ENCODE peak calls at places on chromosomes 11 and 22, in eight cellular contexts. G is T-helper 9 cell; R is activated T-helper 1 cell treated with Interleukin-2 at 50 U/mL for 16 hours; F is nephron progenitor cell; Z is neuronal stem cell; U is stimulated activated naive CD8-positive, alpha-beta T cell treated with anti-CD3 and anti-CD28 coated beads, Interleukin-15, Interleukin-2, amounts not matched to agents 100 U/mL and 50 U/mL, for 24 hours; K is GOT3; D is stimulated activated CD8-positive, alpha-beta memory T cell treated with anti-CD3 and anti-CD28 coated beads, Interleukin-7, amount 100 ng/mL, for 1 hour. Q is an unnamed sample.
A peak's percentile ranks its signal among the peaks of the same experiment; 100 is the strongest.

GRCh38 chr22:50257451-50258360 is 3.8 kb downstream of the MAPK12 start:
- DNase-seq in Z (no peak), F (peak; percentile 54), U (no peak), G (no peak), R (no peak), D (no peak), K (no peak), Q (no peak)

GRCh38 chr11:34809191-34810106 is 106.7 kb downstream of the APIP start:
- DNase-seq in R (no peak), U (no peak), F (no peak), G (no peak), K (no peak), Z (no peak), D (no peak), Q (no peak)

GRCh38 chr22:30667092-30667485 is 586 bp downstream of the DUSP18 start:
- DNase-seq in F (no peak), R (no peak), G (no peak), U (no peak), D (no peak), Z (no peak), K (no peak), Q (no peak)

GRCh38 chr11:101944896-101945295 is 28.6 kb upstream of the ANGPTL5 start:
- DNase-seq in G (no peak), F (no peak), Z (no peak), K (no peak), D (no peak), R (no peak), U (no peak), Q (no peak)

GRCh38 chr11:131658952-131659351 is 288.5 kb downstream of the NTM start:
- DNase-seq in F (no peak), D (no peak), R (no peak), Z (no peak), K (no peak), G (no peak), U (no peak), Q (no peak)

GRCh38 chr11:95898782-95899181 is 25.1 kb downstream of the MTMR2 start:
- DNase-seq in F (no peak), G (no peak), U (no peak), K (no peak), R (no peak), D (no peak), Z (no peak), Q (no peak)

GRCh38 chr11:124983674-124984511 is 29.9 kb downstream of the CCDC15 start:
- DNase-seq in K (no peak), R (no peak), D (no peak), G (no peak), U (no peak), Z (no peak), F (no peak), Q (no peak)

GRCh38 chr11:67271548-67272284 is 5.4 kb downstream of the GRK2 start:
- DNase-seq in Z (no peak), R (peak; percentile 34), F (no peak), G (peak; percentile 45), D (no peak), K (no peak), U (peak; percentile 81), Q (peak; percentile 55)

GRCh38 chr11:87493516-87493915 is 455.8 kb downstream of the TMEM135 start:
- DNase-seq in Z (no peak), D (no peak), R (no peak), G (no peak), F (no peak), K (no peak), U (no peak), Q (no peak)

GRCh38 chr11:128882451-128882850 is 8.7 kb upstream of the KCNJ5 start:
- DNase-seq in R (no peak), K (no peak), G (no peak), U (no peak), Z (no peak), F (no peak), D (no peak), Q (no peak)

GRCh38 chr11:130314184-130314748 is 451 bp downstream of the ZBTB44 start:
- DNase-seq in D (peak; percentile 29), F (peak; percentile 76), Z (no peak), G (peak; percentile 60), U (peak; percentile 73), K (no peak), R (peak; percentile 62), Q (peak; percentile 62)

GRCh38 chr22:19810381-19811141 is 44.1 kb downstream of the GNB1L start:
- DNase-seq in K (no peak), U (no peak), D (no peak), Z (no peak), R (no peak), F (no peak), G (no peak), Q (no peak)

GRCh38 chr11:7486731-7487130 is 1.4 kb downstream of the OLFML1 start:
- DNase-seq in G (no peak), D (no peak), K (no peak), Z (no peak), F (no peak), R (no peak), U (no peak), Q (no peak)

GRCh38 chr11:12539570-12539969 is 134.7 kb upstream of the TEAD1 start:
- DNase-seq in G (no peak), D (no peak), Z (no peak), R (no peak), U (no peak), F (no peak), K (no peak), Q (no peak)

GRCh38 chr11:60145677-60146076 is 37.2 kb downstream of the MS4A6A start:
- DNase-seq in R (no peak), Z (no peak), G (no peak), D (no peak), U (no peak), K (no peak), F (no peak), Q (no peak)

GRCh38 chr22:46499798-46500174 is 37.6 kb downstream of the CELSR1 start:
- DNase-seq in F (peak; percentile 41), U (no peak), D (no peak), K (no peak), G (no peak), Z (no peak), R (no peak), Q (no peak)

GRCh38 chr11:70296681-70297080 is 26.2 kb downstream of the PPFIA1 start:
- DNase-seq in R (no peak), D (no peak), F (no peak), Z (no peak), K (no peak), G (no peak), U (no peak), Q (no peak)

GRCh38 chr22:37636186-37636948 is 3.1 kb upstream of the SH3BP1 start:
- DNase-seq in Z (no peak), U (peak; percentile 48), D (no peak), F (no peak), K (no peak), G (no peak), R (no peak), Q (no peak)

GRCh38 chr11:26286472-26287066 is 45.4 kb upstream of the ANO3 start:
- DNase-seq in Z (peak; percentile 63), D (no peak), K (no peak), G (no peak), R (no peak), F (peak; percentile 49), U (no peak), Q (no peak)

GRCh38 chr11:75579841-75580240 is 17.8 kb downstream of the SERPINH1 start:
- DNase-seq in Z (no peak), K (no peak), F (no peak), U (no peak), R (no peak), D (no peak), G (no peak), Q (no peak)

GRCh38 chr11:126978911-126979310 is 21.7 kb downstream of the KIRREL3 start:
- DNase-seq in K (no peak), U (no peak), D (no peak), Z (no peak), F (no peak), R (no peak), G (no peak), Q (no peak)

GRCh38 chr11:446886-447285 is 3.2 kb upstream of the PTDSS2 start:
- DNase-seq in G (no peak), F (no peak), U (no peak), K (no peak), R (no peak), D (no peak), Z (no peak), Q (no peak)

GRCh38 chr11:6705905-6706535 is 22.9 kb upstream of the MRPL17 start:
- DNase-seq in F (peak; percentile 65), U (peak; percentile 53), D (no peak), K (no peak), Z (peak; percentile 41), G (peak; percentile 21), R (no peak), Q (no peak)

GRCh38 chr11:61551630-61552029 is 29.2 kb downstream of the SYT7 start:
- DNase-seq in K (no peak), Z (no peak), U (no peak), R (no peak), F (no peak), D (no peak), G (no peak), Q (no peak)

GRCh38 chr11:11279956-11280689 is 72.9 kb downstream of the CSNK2A3 start:
- DNase-seq in U (no peak), R (no peak), F (no peak), D (no peak), Z (no peak), K (no peak), G (no peak), Q (no peak)

GRCh38 chr22:37887610-37888378 is 18.3 kb upstream of the MICALL1 start:
- DNase-seq in G (no peak), R (no peak), F (no peak), D (no peak), U (no peak), K (no peak), Z (no peak), Q (no peak)

GRCh38 chr22:29979645-29980303 is 96.8 kb downstream of the MTMR3 start:
- DNase-seq in Z (no peak), G (no peak), F (no peak), U (no peak), R (no peak), K (no peak), D (no peak), Q (no peak)

GRCh38 chr11:6251990-6252473 is 7.6 kb upstream of the CCKBR start:
- DNase-seq in U (no peak), G (no peak), D (no peak), K (no peak), F (no peak), Z (no peak), R (no peak), Q (no peak)

GRCh38 chr22:47836957-47837356 is 1074.5 kb downstream of the TBC1D22A start:
- DNase-seq in Z (no peak), D (no peak), R (no peak), G (no peak), U (no peak), K (no peak), F (no peak), Q (no peak)

Q was measured in effector memory CD4-positive, alpha-beta T cell.